ENCODE peak calls at places on chromosomes 1 and 21, in nine cellular contexts. Z is fibroblast of lung; R is RWPE2; U is stimulated activated effector memory CD8-positive, alpha-beta T cell treated with anti-CD3 and anti-CD28 coated beads, Interleukin-12 subunit alpha, Interleukin-12 subunit beta, amount 100 ng/mL, for 72 hours; K is HL-60; H is colonic mucosa; X is Daoy; B is fibroblast of the conjunctiva; L is nephron progenitor cell. N is an unnamed sample.

GRCh38 chr1:21335750-21336168 is 45.5 kb upstream of the ECE1 start:
- DNase-seq in Z (no peak), R (peak), U (no peak), K (no peak), H (no peak), X (peak), B (no peak), L (no peak), N (peak)

GRCh38 chr1:60970081-60970509 is 112.3 kb upstream of the NFIA start:
- DNase-seq in Z (peak), R (no peak), U (no peak), K (no peak), H (no peak), X (peak), B (no peak), L (no peak), N (no peak)

GRCh38 chr1:109826446-109826845 is 62.7 kb upstream of the EPS8L3 start:
- DNase-seq in Z (no peak), R (no peak), U (no peak), K (no peak), H (no peak), X (no peak), B (no peak), L (no peak), N (no peak)

GRCh38 chr1:184648160-184648855 is 106.3 kb downstream of the EDEM3 start:
- DNase-seq in Z (no peak), R (no peak), U (no peak), K (no peak), H (no peak), X (no peak), B (no peak), L (no peak), N (no peak)

GRCh38 chr1:94259635-94260289 is 22.4 kb upstream of the ARHGAP29 start:
- DNase-seq in Z (peak), R (no peak), U (no peak), K (no peak), H (no peak), X (no peak), B (no peak), L (no peak), N (no peak)

GRCh38 chr1:8252266-8252951 is 65.5 kb upstream of the SLC45A1 start:
- DNase-seq in Z (no peak), R (no peak), U (no peak), K (no peak), H (no peak), X (no peak), B (no peak), L (no peak), N (no peak)

GRCh38 chr1:77322061-77322900 is 40.5 kb downstream of the AK5 start:
- DNase-seq in Z (peak), R (peak), U (no peak), K (no peak), H (no peak), X (peak), B (peak), L (no peak), N (no peak)

GRCh38 chr21:42495765-42496119 is 282 bp downstream of the RSPH1 start:
- DNase-seq in Z (no peak), R (no peak), U (no peak), K (no peak), H (peak), X (no peak), B (no peak), L (no peak), N (peak)

GRCh38 chr1:244792188-244792850 is 43.1 kb upstream of the COX20 start:
- DNase-seq in Z (peak), R (no peak), U (no peak), K (no peak), H (no peak), X (no peak), B (peak), L (no peak), N (no peak)

GRCh38 chr1:51607676-51608075 is 9.2 kb upstream of the OSBPL9 start:
- DNase-seq in Z (no peak), R (no peak), U (no peak), K (no peak), H (no peak), X (no peak), B (peak), L (no peak), N (no peak)

GRCh38 chr1:207510444-207510843 is 14.5 kb downstream of the CR1 start:
- DNase-seq in Z (no peak), R (no peak), U (no peak), K (no peak), H (no peak), X (no peak), B (no peak), L (no peak), N (no peak)

GRCh38 chr1:44266400-44267344 is 53.4 kb downstream of the DMAP1 start:
- DNase-seq in Z (no peak), R (no peak), U (no peak), K (no peak), H (peak), X (no peak), B (no peak), L (no peak), N (peak)

GRCh38 chr1:221725683-221726330 is 16.1 kb downstream of the DUSP10 start:
- DNase-seq in Z (peak), R (no peak), U (no peak), K (no peak), H (no peak), X (no peak), B (no peak), L (no peak), N (no peak)

GRCh38 chr1:93735722-93736121 is 54.1 kb upstream of the BCAR3 start:
- DNase-seq in Z (peak), R (no peak), U (no peak), K (no peak), H (no peak), X (peak), B (peak), L (no peak), N (no peak)

GRCh38 chr1:29055160-29055559 is 68.5 kb downstream of the TMEM200B start:
- DNase-seq in Z (peak), R (no peak), U (no peak), K (no peak), H (no peak), X (no peak), B (no peak), L (no peak), N (no peak)

GRCh38 chr1:7248828-7249227 is 463.6 kb downstream of the CAMTA1 start:
- DNase-seq in Z (no peak), R (no peak), U (no peak), K (no peak), H (no peak), X (no peak), B (no peak), L (no peak), N (no peak)

GRCh38 chr21:14876464-14876863 is 188.3 kb downstream of the NRIP1 start:
- DNase-seq in Z (no peak), R (no peak), U (no peak), K (no peak), H (peak), X (peak), B (no peak), L (no peak), N (peak)

GRCh38 chr1:2227341-2228156 is 570 bp upstream of the SKI start:
- DNase-seq in Z (peak), R (peak), U (peak), K (peak), H (peak), X (peak), B (peak), L (peak), N (peak)

GRCh38 chr1:179873366-179873978 is 4.1 kb downstream of the TOR1AIP2 start:
- DNase-seq in Z (no peak), R (no peak), U (no peak), K (no peak), H (no peak), X (no peak), B (no peak), L (no peak), N (no peak)

GRCh38 chr1:26060832-26061574 is 6.4 kb downstream of the TRIM63 start:
- DNase-seq in Z (no peak), R (no peak), U (no peak), K (no peak), H (no peak), X (no peak), B (no peak), L (no peak), N (no peak)

GRCh38 chr1:168319691-168320090 is 39.0 kb downstream of the TBX19 start:
- DNase-seq in Z (no peak), R (no peak), U (no peak), K (no peak), H (no peak), X (no peak), B (no peak), L (peak), N (no peak)

GRCh38 chr1:158818560-158818959 is 12.6 kb upstream of the MNDA start:
- DNase-seq in Z (no peak), R (no peak), U (no peak), K (peak), H (no peak), X (no peak), B (no peak), L (no peak), N (no peak)

GRCh38 chr1:11493972-11494655 is 15.2 kb downstream of the DISP3 start:
- DNase-seq in Z (no peak), R (no peak), U (no peak), K (no peak), H (no peak), X (no peak), B (no peak), L (no peak), N (no peak)

GRCh38 chr1:23403038-23403336 is 21.6 kb downstream of the TCEA3 start:
- DNase-seq in Z (peak), R (no peak), U (no peak), K (peak), H (no peak), X (peak), B (no peak), L (no peak), N (no peak)

GRCh38 chr1:243287652-243288051 is 31.8 kb downstream of the SDCCAG8 start:
- DNase-seq in Z (peak), R (no peak), U (no peak), K (peak), H (no peak), X (peak), B (peak), L (no peak), N (no peak)

GRCh38 chr1:203273869-203274602 is 31.3 kb upstream of the BTG2 start:
- DNase-seq in Z (no peak), R (no peak), U (no peak), K (no peak), H (peak), X (no peak), B (no peak), L (no peak), N (peak)

GRCh38 chr1:117698398-117699160 is 92.7 kb downstream of the TENT5C start:
- DNase-seq in Z (peak), R (no peak), U (no peak), K (no peak), H (no peak), X (no peak), B (no peak), L (no peak), N (no peak)

GRCh38 chr1:9670085-9670484 is 18.6 kb downstream of the PIK3CD start:
- DNase-seq in Z (no peak), R (no peak), U (no peak), K (no peak), H (no peak), X (no peak), B (no peak), L (no peak), N (no peak)

GRCh38 chr1:183139281-183139942 is 46.7 kb upstream of the LAMC2 start:
- DNase-seq in Z (peak), R (no peak), U (no peak), K (peak), H (no peak), X (peak), B (no peak), L (no peak), N (no peak)

GRCh38 chr1:38608202-38608864 is 251.2 kb downstream of the RRAGC start:
- DNase-seq in Z (peak), R (no peak), U (no peak), K (no peak), H (no peak), X (peak), B (no peak), L (peak), N (peak)

GRCh38 chr1:158153179-158153578 is 27.5 kb upstream of the CD1D start:
- DNase-seq in Z (no peak), R (no peak), U (no peak), K (no peak), H (no peak), X (no peak), B (no peak), L (no peak), N (no peak)

GRCh38 chr1:202671388-202671787 is 38.9 kb downstream of the SYT2 start:
- DNase-seq in Z (no peak), R (no peak), U (no peak), K (no peak), H (peak), X (peak), B (no peak), L (no peak), N (no peak)

GRCh38 chr1:158155673-158156072 is 25.0 kb upstream of the CD1D start:
- DNase-seq in Z (no peak), R (no peak), U (no peak), K (no peak), H (no peak), X (no peak), B (no peak), L (no peak), N (no peak)

GRCh38 chr1:210647406-210648333 is 319.0 kb downstream of the HHAT start:
- DNase-seq in Z (peak), R (no peak), U (no peak), K (no peak), H (no peak), X (peak), B (no peak), L (no peak), N (no peak)

GRCh38 chr21:25887166-25887565 is 152.4 kb downstream of the GABPA start:
- DNase-seq in Z (no peak), R (no peak), U (no peak), K (no peak), H (peak), X (no peak), B (no peak), L (no peak), N (peak)

GRCh38 chr1:19260211-19261138 is 8.9 kb downstream of the MRTO4 start:
- DNase-seq in Z (peak), R (no peak), U (no peak), K (no peak), H (peak), X (peak), B (peak), L (no peak), N (peak)

GRCh38 chr1:16921391-16922185 is at the start of gene CROCC:
- DNase-seq in Z (peak), R (no peak), U (no peak), K (no peak), H (no peak), X (peak), B (no peak), L (peak), N (no peak)

GRCh38 chr1:224544276-224544675 is 71.8 kb upstream of the CNIH3 start:
- DNase-seq in Z (peak), R (no peak), U (no peak), K (no peak), H (no peak), X (no peak), B (no peak), L (no peak), N (no peak)

GRCh38 chr1:72062584-72062983 is 219.8 kb downstream of the NEGR1 start:
- DNase-seq in Z (peak), R (no peak), U (no peak), K (no peak), H (no peak), X (peak), B (no peak), L (no peak), N (no peak)

N was measured in left colon.